ENCODE peak calls at places on chromosomes 2 and 18, in six cellular contexts. One of them, this sample, is unnamed.

GRCh38 chr2:68466778-68467076 is 367 bp downstream of the FBXO48 start:
- DNase-seq in pancreas: no peak
- DNase-seq in PC-3: no peak
- DNase-seq in sigmoid colon: no peak
- DNase-seq in IMR-90: no peak
- DNase-seq in A549: no peak
- DNase-seq in this sample: no peak

GRCh38 chr2:116952254-116952653 is 862.2 kb upstream of the DDX18 start:
- DNase-seq in pancreas: no peak
- DNase-seq in PC-3: peak; percentile 52
- DNase-seq in sigmoid colon: no peak
- DNase-seq in IMR-90: no peak
- DNase-seq in A549: no peak
- DNase-seq in this sample: no peak

GRCh38 chr2:210009896-210010295 is 7.5 kb downstream of the RPE start:
- DNase-seq in pancreas: no peak
- DNase-seq in PC-3: no peak
- DNase-seq in sigmoid colon: no peak
- DNase-seq in IMR-90: no peak
- DNase-seq in A549: no peak
- DNase-seq in this sample: no peak

GRCh38 chr2:41967426-41968181 is 80.2 kb upstream of the PKDCC start:
- DNase-seq in pancreas: peak; percentile 24
- DNase-seq in PC-3: no peak
- DNase-seq in sigmoid colon: peak; percentile 72
- DNase-seq in IMR-90: no peak
- DNase-seq in A549: no peak
- DNase-seq in this sample: peak; percentile 82

GRCh38 chr18:50240083-50240563 is 26.2 kb downstream of the CFAP53 start:
- DNase-seq in pancreas: no peak
- DNase-seq in PC-3: peak; percentile 59
- DNase-seq in sigmoid colon: no peak
- DNase-seq in IMR-90: no peak
- DNase-seq in A549: no peak
- DNase-seq in this sample: no peak

GRCh38 chr2:71605173-71605641 is 151.8 kb downstream of the DYSF start:
- DNase-seq in pancreas: no peak
- DNase-seq in PC-3: no peak
- DNase-seq in sigmoid colon: peak; percentile 37
- DNase-seq in IMR-90: no peak
- DNase-seq in A549: no peak
- DNase-seq in this sample: no peak

GRCh38 chr2:119106301-119106897 is 52.2 kb downstream of the C1QL2 start:
- DNase-seq in pancreas: peak; percentile 27
- DNase-seq in PC-3: peak; percentile 47
- DNase-seq in sigmoid colon: peak; percentile 12
- DNase-seq in IMR-90: peak; percentile 33
- DNase-seq in A549: no peak
- DNase-seq in this sample: peak; percentile 8

GRCh38 chr2:136384541-136385303 is 266.8 kb upstream of the CXCR4 start:
- DNase-seq in pancreas: no peak
- DNase-seq in PC-3: peak; percentile 55
- DNase-seq in sigmoid colon: no peak
- DNase-seq in IMR-90: peak; percentile 5
- DNase-seq in A549: peak; percentile 9
- DNase-seq in this sample: no peak

GRCh38 chr18:63143246-63143847 is 176.2 kb downstream of the BCL2 start:
- DNase-seq in pancreas: no peak
- DNase-seq in PC-3: no peak
- DNase-seq in sigmoid colon: no peak
- DNase-seq in IMR-90: no peak
- DNase-seq in A549: no peak
- DNase-seq in this sample: no peak

GRCh38 chr2:8857709-8858108 is 20.3 kb upstream of the KIDINS220 start:
- DNase-seq in pancreas: no peak
- DNase-seq in PC-3: no peak
- DNase-seq in sigmoid colon: no peak
- DNase-seq in IMR-90: no peak
- DNase-seq in A549: no peak
- DNase-seq in this sample: no peak

GRCh38 chr2:42761554-42761953 is 2.4 kb downstream of the OXER1 start:
- DNase-seq in pancreas: no peak
- DNase-seq in PC-3: no peak
- DNase-seq in sigmoid colon: peak; percentile 50
- DNase-seq in IMR-90: no peak
- DNase-seq in A549: no peak
- DNase-seq in this sample: no peak

GRCh38 chr2:128269358-128270305 is 49.0 kb downstream of the HS6ST1 start:
- DNase-seq in pancreas: no peak
- DNase-seq in PC-3: no peak
- DNase-seq in sigmoid colon: peak; percentile 62
- DNase-seq in IMR-90: no peak
- DNase-seq in A549: no peak
- DNase-seq in this sample: peak; percentile 65

GRCh38 chr2:191646612-191646902 is 31.4 kb upstream of the NABP1 start:
- DNase-seq in pancreas: no peak
- DNase-seq in PC-3: peak; percentile 90
- DNase-seq in sigmoid colon: no peak
- DNase-seq in IMR-90: no peak
- DNase-seq in A549: no peak
- DNase-seq in this sample: no peak

GRCh38 chr2:46363535-46364170 is 66.4 kb downstream of the EPAS1 start:
- DNase-seq in pancreas: no peak
- DNase-seq in PC-3: peak; percentile 50
- DNase-seq in sigmoid colon: no peak
- DNase-seq in IMR-90: peak; percentile 88
- DNase-seq in A549: no peak
- DNase-seq in this sample: no peak

GRCh38 chr2:26536371-26537068 is 58.6 kb upstream of the OTOF start:
- DNase-seq in pancreas: no peak
- DNase-seq in PC-3: no peak
- DNase-seq in sigmoid colon: peak; percentile 42
- DNase-seq in IMR-90: no peak
- DNase-seq in A549: no peak
- DNase-seq in this sample: no peak

DNA sequence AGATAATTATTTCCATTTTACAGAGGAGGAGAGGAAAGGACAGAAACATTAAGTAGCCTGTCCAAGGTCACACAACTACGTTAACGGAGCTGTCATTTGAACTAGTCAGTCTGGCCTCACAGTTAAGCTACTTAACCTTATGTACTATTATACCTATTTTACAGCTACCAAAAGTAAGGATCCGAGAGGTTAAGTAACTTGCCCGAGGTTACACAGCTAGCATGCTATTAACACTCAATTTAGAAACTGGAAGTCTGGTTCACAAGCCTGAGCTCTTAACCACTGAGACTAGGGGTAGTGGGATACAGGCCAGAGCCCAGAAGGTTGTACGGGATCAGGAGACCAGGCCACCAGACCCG is 476 bp downstream of the GLB1L start:
- DNase-seq in pancreas: no peak
- DNase-seq in PC-3: no peak
- DNase-seq in sigmoid colon: no peak
- DNase-seq in IMR-90: no peak
- DNase-seq in A549: no peak
- DNase-seq in this sample: no peak
- H3K27ac ChIP-seq in pancreas: peak overlapping the region; percentile 82
- H3K27ac ChIP-seq in PC-3: no peak overlapping the region
- H3K27ac ChIP-seq in sigmoid colon: peak overlapping the region; percentile 97
- H3K27ac ChIP-seq in IMR-90: peak overlapping the region; percentile 61
- H3K27ac ChIP-seq in A549: peak overlapping the region; percentile 96
- H3K27ac ChIP-seq in this sample: peak overlapping the region; percentile 95

GRCh38 chr2:86512034-86512433 is 51.2 kb downstream of the CHMP3 start:
- DNase-seq in pancreas: no peak
- DNase-seq in PC-3: no peak
- DNase-seq in sigmoid colon: no peak
- DNase-seq in IMR-90: no peak
- DNase-seq in A549: no peak
- DNase-seq in this sample: no peak
- H3K4me3 ChIP-seq in pancreas: no peak overlapping the region
- H3K4me3 ChIP-seq in PC-3: no peak overlapping the region
- H3K4me3 ChIP-seq in sigmoid colon: no peak overlapping the region
- H3K4me3 ChIP-seq in IMR-90: no peak overlapping the region
- H3K4me3 ChIP-seq in A549: no peak overlapping the region
- H3K4me3 ChIP-seq in this sample: no peak overlapping the region

GRCh38 chr2:237193436-237193835 is 107.7 kb downstream of the COPS8 start:
- DNase-seq in pancreas: no peak
- DNase-seq in PC-3: no peak
- DNase-seq in sigmoid colon: peak; percentile 40
- DNase-seq in IMR-90: no peak
- DNase-seq in A549: no peak
- DNase-seq in this sample: no peak

GRCh38 chr2:237196866-237197618 is 111.4 kb downstream of the COPS8 start:
- DNase-seq in pancreas: no peak
- DNase-seq in PC-3: peak; percentile 87
- DNase-seq in sigmoid colon: peak; percentile 63
- DNase-seq in IMR-90: peak; percentile 96
- DNase-seq in A549: peak; percentile 28
- DNase-seq in this sample: no peak

GRCh38 chr2:237194081-237194480 is 108.4 kb downstream of the COPS8 start:
- DNase-seq in pancreas: no peak
- DNase-seq in PC-3: no peak
- DNase-seq in sigmoid colon: peak; percentile 55
- DNase-seq in IMR-90: no peak
- DNase-seq in A549: no peak
- DNase-seq in this sample: no peak

GRCh38 chr2:237194906-237195305 is 109.2 kb downstream of the COPS8 start:
- DNase-seq in pancreas: no peak
- DNase-seq in PC-3: no peak
- DNase-seq in sigmoid colon: peak; percentile 48
- DNase-seq in IMR-90: no peak
- DNase-seq in A549: no peak
- DNase-seq in this sample: no peak

GRCh38 chr2:237195396-237196119 is 109.9 kb downstream of the COPS8 start:
- DNase-seq in pancreas: no peak
- DNase-seq in PC-3: no peak
- DNase-seq in sigmoid colon: peak; percentile 85
- DNase-seq in IMR-90: no peak
- DNase-seq in A549: no peak
- DNase-seq in this sample: no peak
- H3K27ac ChIP-seq in pancreas: no peak overlapping the region
- H3K27ac ChIP-seq in PC-3: no peak overlapping the region
- H3K27ac ChIP-seq in sigmoid colon: peak overlapping the region; percentile 52
- H3K27ac ChIP-seq in IMR-90: peak overlapping the region; percentile 98
- H3K27ac ChIP-seq in A549: peak overlapping the region; percentile 66
- H3K27ac ChIP-seq in this sample: no peak overlapping the region

GRCh38 chr18:3069671-3070433 is 56.9 kb upstream of the LPIN2 start:
- DNase-seq in pancreas: no peak
- DNase-seq in PC-3: no peak
- DNase-seq in sigmoid colon: no peak
- DNase-seq in IMR-90: no peak
- DNase-seq in A549: no peak
- DNase-seq in this sample: no peak

GRCh38 chr18:3067213-3068118 is 54.5 kb upstream of the LPIN2 start:
- DNase-seq in pancreas: no peak
- DNase-seq in PC-3: no peak
- DNase-seq in sigmoid colon: no peak
- DNase-seq in IMR-90: no peak
- DNase-seq in A549: no peak
- DNase-seq in this sample: no peak

GRCh38 chr18:3074094-3074493 is 61.1 kb upstream of the LPIN2 start:
- DNase-seq in pancreas: no peak
- DNase-seq in PC-3: no peak
- DNase-seq in sigmoid colon: no peak
- DNase-seq in IMR-90: no peak
- DNase-seq in A549: no peak
- DNase-seq in this sample: no peak

GRCh38 chr18:3075491-3075890 is 62.5 kb upstream of the LPIN2 start:
- DNase-seq in pancreas: no peak
- DNase-seq in PC-3: no peak
- DNase-seq in sigmoid colon: no peak
- DNase-seq in IMR-90: no peak
- DNase-seq in A549: no peak
- DNase-seq in this sample: no peak

GRCh38 chr18:3071676-3072075 is 58.7 kb upstream of the LPIN2 start:
- DNase-seq in pancreas: no peak
- DNase-seq in PC-3: no peak
- DNase-seq in sigmoid colon: no peak
- DNase-seq in IMR-90: no peak
- DNase-seq in A549: no peak
- DNase-seq in this sample: no peak
- H3K4me3 ChIP-seq in pancreas: no peak overlapping the region
- H3K4me3 ChIP-seq in PC-3: no peak overlapping the region
- H3K4me3 ChIP-seq in sigmoid colon: no peak overlapping the region
- H3K4me3 ChIP-seq in IMR-90: no peak overlapping the region
- H3K4me3 ChIP-seq in A549: no peak overlapping the region
- H3K4me3 ChIP-seq in this sample: no peak overlapping the region

DNA sequence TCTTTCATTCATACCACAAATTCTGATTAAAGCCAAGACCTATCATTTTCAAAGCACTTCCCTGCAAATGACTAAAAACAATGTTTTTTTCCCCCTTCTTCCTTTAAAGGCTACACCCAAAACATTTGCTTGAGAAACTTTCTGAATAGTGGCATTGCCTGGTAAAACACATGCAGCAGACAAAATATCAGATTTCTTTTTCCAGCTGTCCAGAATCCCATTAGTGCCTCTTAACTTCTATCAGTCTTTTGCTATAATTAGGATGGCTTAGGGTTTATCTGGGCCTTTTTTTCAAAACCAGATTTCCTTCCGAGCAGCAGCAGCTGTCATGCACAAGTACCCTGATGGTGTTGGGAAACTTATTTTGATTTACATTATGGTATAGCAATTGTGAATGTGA is 50.6 kb downstream of the ALPK2 start:
- DNase-seq in pancreas: no peak
- DNase-seq in PC-3: no peak
- DNase-seq in sigmoid colon: no peak
- DNase-seq in IMR-90: peak; percentile 28
- DNase-seq in A549: no peak
- DNase-seq in this sample: no peak
- H3K27ac ChIP-seq in pancreas: no peak overlapping the region
- H3K27ac ChIP-seq in PC-3: no peak overlapping the region
- H3K27ac ChIP-seq in sigmoid colon: no peak overlapping the region
- H3K27ac ChIP-seq in IMR-90: peak overlapping the region; percentile 93
- H3K27ac ChIP-seq in A549: peak overlapping the region; percentile 91
- H3K27ac ChIP-seq in this sample: no peak overlapping the region

DNA sequence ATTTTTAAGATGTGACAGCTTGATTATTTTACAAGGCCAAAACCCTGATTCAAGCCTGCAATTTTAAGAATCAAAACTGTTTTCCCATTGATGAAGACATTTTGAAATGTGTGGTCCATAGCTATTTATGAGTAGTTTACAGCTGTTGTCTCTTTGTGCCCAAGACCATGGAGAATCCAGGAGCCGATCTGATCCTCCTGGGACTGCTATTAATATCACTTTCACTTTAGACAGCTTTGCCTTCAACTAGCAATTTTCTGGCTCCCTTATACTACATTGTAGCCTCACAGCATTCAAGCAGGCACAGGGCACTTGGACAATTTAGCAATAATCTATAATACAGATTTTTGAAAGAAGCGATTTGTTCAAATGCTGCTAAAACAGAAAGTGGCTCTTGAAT is 172.9 kb downstream of the SLC8A1 start:
- DNase-seq in pancreas: no peak
- DNase-seq in PC-3: no peak
- DNase-seq in sigmoid colon: no peak
- DNase-seq in IMR-90: peak; percentile 24
- DNase-seq in A549: no peak
- DNase-seq in this sample: no peak
- H3K4me3 ChIP-seq in pancreas: no peak overlapping the region
- H3K4me3 ChIP-seq in PC-3: no peak overlapping the region
- H3K4me3 ChIP-seq in sigmoid colon: peak overlapping the region; percentile 4
- H3K4me3 ChIP-seq in IMR-90: peak overlapping the region; percentile 45
- H3K4me3 ChIP-seq in A549: no peak overlapping the region
- H3K4me3 ChIP-seq in this sample: peak overlapping the region; percentile 39